ENCODE peak calls at places on chromosome 12, in four cellular contexts. One of them, this sample, is unnamed.

GRCh38 chr12:60394680-60395079 is 798.9 kb downstream of the SLC16A7 start:
- DNase-seq in HFFc6: peak; percentile 81
- DNase-seq in chondrocyte: no peak
- DNase-seq in endothelial cell: no peak
- DNase-seq in this sample: no peak

GRCh38 chr12:77615331-77615730 is 215.4 kb upstream of the NAV3 start:
- DNase-seq in HFFc6: peak; percentile 2
- DNase-seq in chondrocyte: no peak
- DNase-seq in endothelial cell: no peak
- DNase-seq in this sample: no peak

GRCh38 chr12:57216014-57216891 is at the start of gene NXPH4:
- DNase-seq in HFFc6: no peak
- DNase-seq in chondrocyte: no peak
- DNase-seq in endothelial cell: no peak
- DNase-seq in this sample: peak; percentile 90

GRCh38 chr12:26401874-26402273 is 206.5 kb downstream of the SSPN start:
- DNase-seq in HFFc6: no peak
- DNase-seq in chondrocyte: no peak
- DNase-seq in endothelial cell: no peak
- DNase-seq in this sample: no peak

GRCh38 chr12:113452458-113452857 is 19.2 kb downstream of the LHX5 start:
- DNase-seq in HFFc6: no peak
- DNase-seq in chondrocyte: no peak
- DNase-seq in endothelial cell: no peak
- DNase-seq in this sample: no peak

GRCh38 chr12:113069751-113070116 is 13.2 kb downstream of the DTX1 start:
- DNase-seq in HFFc6: no peak
- DNase-seq in chondrocyte: no peak
- DNase-seq in endothelial cell: no peak
- DNase-seq in this sample: no peak

GRCh38 chr12:124917135-124917840 is 2.8 kb upstream of the UBC start:
- DNase-seq in HFFc6: peak; percentile 100
- DNase-seq in chondrocyte: peak; percentile 98
- DNase-seq in endothelial cell: peak; percentile 87
- DNase-seq in this sample: no peak

GRCh38 chr12:19390208-19390607 is 49.1 kb upstream of the AEBP2 start:
- DNase-seq in HFFc6: no peak
- DNase-seq in chondrocyte: no peak
- DNase-seq in endothelial cell: no peak
- DNase-seq in this sample: no peak

GRCh38 chr12:127728285-127728684 is 538.7 kb upstream of the TMEM132C start:
- DNase-seq in HFFc6: peak; percentile 8
- DNase-seq in chondrocyte: no peak
- DNase-seq in endothelial cell: no peak
- DNase-seq in this sample: no peak

GRCh38 chr12:104742551-104742961 is 215.5 kb downstream of the SLC41A2 start:
- DNase-seq in HFFc6: no peak
- DNase-seq in chondrocyte: no peak
- DNase-seq in endothelial cell: no peak
- DNase-seq in this sample: no peak

GRCh38 chr12:89799316-89799715 is 90.7 kb upstream of the ATP2B1 start:
- DNase-seq in HFFc6: no peak
- DNase-seq in chondrocyte: no peak
- DNase-seq in endothelial cell: no peak
- DNase-seq in this sample: no peak

GRCh38 chr12:115979351-115979750 is 298.1 kb downstream of the MED13L start:
- DNase-seq in HFFc6: no peak
- DNase-seq in chondrocyte: no peak
- DNase-seq in endothelial cell: no peak
- DNase-seq in this sample: no peak

GRCh38 chr12:19792028-19792427 is 352.7 kb downstream of the AEBP2 start:
- DNase-seq in HFFc6: no peak
- DNase-seq in chondrocyte: no peak
- DNase-seq in endothelial cell: no peak
- DNase-seq in this sample: no peak

GRCh38 chr12:104496336-104496735 is 39.6 kb downstream of the CHST11 start:
- DNase-seq in HFFc6: no peak
- DNase-seq in chondrocyte: no peak
- DNase-seq in endothelial cell: no peak
- DNase-seq in this sample: no peak

GRCh38 chr12:108296933-108297332 is 42.2 kb downstream of the CMKLR1 start:
- DNase-seq in HFFc6: no peak
- DNase-seq in chondrocyte: no peak
- DNase-seq in endothelial cell: no peak
- DNase-seq in this sample: no peak

GRCh38 chr12:73659802-73660201 is 877.8 kb upstream of the ATXN7L3B start:
- DNase-seq in HFFc6: no peak
- DNase-seq in chondrocyte: no peak
- DNase-seq in endothelial cell: no peak
- DNase-seq in this sample: no peak

GRCh38 chr12:6961278-6961694 is 9.2 kb downstream of the PHB2 start:
- DNase-seq in HFFc6: no peak
- DNase-seq in chondrocyte: no peak
- DNase-seq in endothelial cell: no peak
- DNase-seq in this sample: no peak

GRCh38 chr12:6764011-6764828 is 1.9 kb upstream of the PTMS start:
- DNase-seq in HFFc6: peak; percentile 99
- DNase-seq in chondrocyte: no peak
- DNase-seq in endothelial cell: peak; percentile 80
- DNase-seq in this sample: peak; percentile 98

GRCh38 chr12:132429122-132429931 is 60.6 kb upstream of the FBRSL1 start:
- DNase-seq in HFFc6: no peak
- DNase-seq in chondrocyte: no peak
- DNase-seq in endothelial cell: no peak
- DNase-seq in this sample: no peak

GRCh38 chr12:96989916-96990315 is 82.9 kb downstream of the NEDD1 start:
- DNase-seq in HFFc6: no peak
- DNase-seq in chondrocyte: no peak
- DNase-seq in endothelial cell: peak; percentile 54
- DNase-seq in this sample: peak; percentile 23

GRCh38 chr12:1800646-1801284 is 19.6 kb upstream of the LRTM2 start:
- DNase-seq in HFFc6: peak; percentile 21
- DNase-seq in chondrocyte: peak; percentile 89
- DNase-seq in endothelial cell: peak; percentile 71
- DNase-seq in this sample: peak; percentile 77

GRCh38 chr12:110733857-110734373 is 8.8 kb downstream of the PPP1CC start:
- DNase-seq in HFFc6: no peak
- DNase-seq in chondrocyte: no peak
- DNase-seq in endothelial cell: no peak
- DNase-seq in this sample: no peak

GRCh38 chr12:24760606-24761378 is 188.1 kb downstream of the BCAT1 start:
- DNase-seq in HFFc6: no peak
- DNase-seq in chondrocyte: no peak
- DNase-seq in endothelial cell: no peak
- DNase-seq in this sample: no peak

GRCh38 chr12:96365604-96366230 is 34.5 kb downstream of the CDK17 start:
- DNase-seq in HFFc6: no peak
- DNase-seq in chondrocyte: no peak
- DNase-seq in endothelial cell: no peak
- DNase-seq in this sample: no peak

GRCh38 chr12:103841690-103842584 is 903 bp upstream of the NT5DC3 start:
- DNase-seq in HFFc6: peak; percentile 98
- DNase-seq in chondrocyte: peak; percentile 96
- DNase-seq in endothelial cell: peak; percentile 50
- DNase-seq in this sample: peak; percentile 76

GRCh38 chr12:124640096-124640495 is 72.7 kb upstream of the NCOR2 start:
- DNase-seq in HFFc6: peak; percentile 64
- DNase-seq in chondrocyte: no peak
- DNase-seq in endothelial cell: no peak
- DNase-seq in this sample: no peak

GRCh38 chr12:91065377-91065776 is 7.6 kb upstream of the KERA start:
- DNase-seq in HFFc6: no peak
- DNase-seq in chondrocyte: no peak
- DNase-seq in endothelial cell: no peak
- DNase-seq in this sample: no peak

GRCh38 chr12:96890331-96890730 is 16.7 kb upstream of the NEDD1 start:
- DNase-seq in HFFc6: no peak
- DNase-seq in chondrocyte: no peak
- DNase-seq in endothelial cell: no peak
- DNase-seq in this sample: no peak

GRCh38 chr12:77681726-77682125 is 149.0 kb upstream of the NAV3 start:
- DNase-seq in HFFc6: no peak
- DNase-seq in chondrocyte: no peak
- DNase-seq in endothelial cell: no peak
- DNase-seq in this sample: no peak

GRCh38 chr12:88638956-88639355 is 58.7 kb upstream of the KITLG start:
- DNase-seq in HFFc6: peak; percentile 25
- DNase-seq in chondrocyte: no peak
- DNase-seq in endothelial cell: no peak
- DNase-seq in this sample: no peak

GRCh38 chr12:58757422-58757821 is 162.9 kb downstream of the LRIG3 start:
- DNase-seq in HFFc6: peak; percentile 90
- DNase-seq in chondrocyte: no peak
- DNase-seq in endothelial cell: no peak
- DNase-seq in this sample: no peak

GRCh38 chr12:67366530-67367196 is 97.5 kb downstream of the CAND1 start:
- DNase-seq in HFFc6: peak; percentile 82
- DNase-seq in chondrocyte: no peak
- DNase-seq in endothelial cell: no peak
- DNase-seq in this sample: no peak

GRCh38 chr12:119692410-119692809 is 24.5 kb downstream of the PRKAB1 start:
- DNase-seq in HFFc6: no peak
- DNase-seq in chondrocyte: no peak
- DNase-seq in endothelial cell: no peak
- DNase-seq in this sample: no peak

GRCh38 chr12:31923063-31923412 is 36.2 kb upstream of the RESF1 start:
- DNase-seq in HFFc6: no peak
- DNase-seq in chondrocyte: no peak
- DNase-seq in endothelial cell: no peak
- DNase-seq in this sample: no peak

GRCh38 chr12:50924131-50924438 is 28.3 kb upstream of the HIGD1C start:
- DNase-seq in HFFc6: no peak
- DNase-seq in chondrocyte: no peak
- DNase-seq in endothelial cell: peak; percentile 11
- DNase-seq in this sample: no peak

GRCh38 chr12:59036973-59037807 is 116.9 kb upstream of the LRIG3 start:
- DNase-seq in HFFc6: peak; percentile 9
- DNase-seq in chondrocyte: no peak
- DNase-seq in endothelial cell: no peak
- DNase-seq in this sample: no peak

GRCh38 chr12:119328111-119328510 is 6.4 kb upstream of the CCDC60 start:
- DNase-seq in HFFc6: no peak
- DNase-seq in chondrocyte: no peak
- DNase-seq in endothelial cell: peak; percentile 36
- DNase-seq in this sample: peak; percentile 30

GRCh38 chr12:89252284-89252683 is 100.0 kb downstream of the DUSP6 start:
- DNase-seq in HFFc6: peak; percentile 17
- DNase-seq in chondrocyte: no peak
- DNase-seq in endothelial cell: no peak
- DNase-seq in this sample: no peak

GRCh38 chr12:121657305-121658008 is 12.0 kb downstream of the MORN3 start:
- DNase-seq in HFFc6: no peak
- DNase-seq in chondrocyte: no peak
- DNase-seq in endothelial cell: no peak
- DNase-seq in this sample: no peak

GRCh38 chr12:6827437-6827894 is 741 bp upstream of the P3H3 start:
- DNase-seq in HFFc6: peak; percentile 72
- DNase-seq in chondrocyte: no peak
- DNase-seq in endothelial cell: peak; percentile 67
- DNase-seq in this sample: peak; percentile 98

This sample was measured in HuH-7.